ENCODE peak calls at places on chromosomes 11 and 22, in six cellular contexts. Y is neural progenitor cell, N is mucosa of descending colon, B is transverse colon, W is AG04450, L is GM06990. M is an unnamed sample.

GRCh38 chr22:31932863-31933262 is 11.5 kb upstream of the YWHAH start:
- DNase-seq in Y (no peak), N (no peak), B (no peak), W (no peak), L (no peak), M (no peak)

GRCh38 chr11:65059959-65060824 is 1.8 kb upstream of the NAALADL1 start:
- DNase-seq in Y (no peak), N (no peak), B (no peak), W (no peak), L (no peak), M (no peak)

GRCh38 chr11:19079643-19080440 is 19.3 kb upstream of the MRGPRX2 start:
- DNase-seq in Y (no peak), N (no peak), B (no peak), W (no peak), L (no peak), M (peak)

GRCh38 chr22:43183496-43184263 is 3.3 kb downstream of the TTLL12 start:
- DNase-seq in Y (no peak), N (peak), B (no peak), W (no peak), L (no peak), M (no peak)

GRCh38 chr22:31272522-31273446 is 19.5 kb downstream of the PIK3IP1 start:
- DNase-seq in Y (peak), N (no peak), B (peak), W (peak), L (no peak), M (no peak)

GRCh38 chr11:84089072-84090057 is 803.2 kb upstream of the CCDC90B start:
- DNase-seq in Y (no peak), N (no peak), B (no peak), W (no peak), L (no peak), M (no peak)

GRCh38 chr11:81253226-81253625 is 1480.4 kb downstream of the FAM181B start:
- DNase-seq in Y (no peak), N (no peak), B (no peak), W (no peak), L (no peak), M (no peak)

GRCh38 chr22:17119481-17120202 is 1.5 kb downstream of the TMEM121B start:
- DNase-seq in Y (peak), N (no peak), B (peak), W (no peak), L (no peak), M (no peak)

GRCh38 chr11:47376183-47376542 is 2.2 kb downstream of the SPI1 start:
- DNase-seq in Y (no peak), N (peak), B (no peak), W (no peak), L (no peak), M (no peak)

GRCh38 chr11:132531921-132532320 is 1000.4 kb downstream of the OPCML start:
- DNase-seq in Y (no peak), N (no peak), B (no peak), W (no peak), L (no peak), M (no peak)

GRCh38 chr11:126607374-126607773 is 251.9 kb downstream of the ST3GAL4 start:
- DNase-seq in Y (peak), N (no peak), B (peak), W (peak), L (no peak), M (no peak)

GRCh38 chr11:100753144-100753543 is 66.1 kb downstream of the ARHGAP42 start:
- DNase-seq in Y (peak), N (no peak), B (no peak), W (no peak), L (no peak), M (no peak)

GRCh38 chr11:112655386-112655785 is 305.8 kb upstream of the NCAM1 start:
- DNase-seq in Y (no peak), N (peak), B (peak), W (no peak), L (no peak), M (peak)

GRCh38 chr11:44611088-44611487 is 45.6 kb downstream of the CD82 start:
- DNase-seq in Y (no peak), N (no peak), B (no peak), W (no peak), L (no peak), M (no peak)

GRCh38 chr11:100578966-100579365 is 108.1 kb upstream of the ARHGAP42 start:
- DNase-seq in Y (no peak), N (no peak), B (no peak), W (no peak), L (no peak), M (no peak)

GRCh38 chr11:64267207-64267945 is 16.0 kb downstream of the PLCB3 start:
- DNase-seq in Y (no peak), N (no peak), B (no peak), W (no peak), L (no peak), M (no peak)

GRCh38 chr22:38957046-38957770 is at the start of gene APOBEC3A:
- DNase-seq in Y (no peak), N (peak), B (peak), W (no peak), L (no peak), M (no peak)

GRCh38 chr22:25728064-25728463 is 13.9 kb upstream of the MYO18B start:
- DNase-seq in Y (no peak), N (no peak), B (no peak), W (no peak), L (no peak), M (no peak)

GRCh38 chr22:39300198-39300830 is 19.1 kb downstream of the RPL3 start:
- DNase-seq in Y (no peak), N (no peak), B (peak), W (no peak), L (no peak), M (no peak)

GRCh38 chr22:45237065-45237990 is 3.4 kb downstream of the KIAA0930 start:
- DNase-seq in Y (no peak), N (no peak), B (no peak), W (no peak), L (no peak), M (no peak)

GRCh38 chr22:19292262-19293230 is 1.0 kb upstream of the CLTCL1 start:
- DNase-seq in Y (no peak), N (peak), B (peak), W (no peak), L (no peak), M (peak)

GRCh38 chr11:12671378-12671777 is 2.8 kb upstream of the TEAD1 start:
- DNase-seq in Y (no peak), N (no peak), B (no peak), W (no peak), L (no peak), M (no peak)

GRCh38 chr11:74951241-74951640 is 2.2 kb downstream of the SPCS2 start:
- DNase-seq in Y (no peak), N (no peak), B (no peak), W (no peak), L (no peak), M (no peak)
- H3K4me3 ChIP-seq in Y (no peak), N (no peak), B (no peak), W (no peak), L (peak), M (no peak)

GRCh38 chr22:48052621-48052890 is 1290.1 kb downstream of the TBC1D22A start:
- DNase-seq in Y (no peak), N (no peak), B (no peak), W (no peak), L (no peak), M (no peak)
- H3K4me3 ChIP-seq in Y (no peak), N (no peak), B (no peak), W (no peak), L (no peak), M (no peak)

GRCh38 chr11:69011624-69012091 is 1.4 kb downstream of the MRGPRF start:
- DNase-seq in Y (no peak), N (no peak), B (no peak), W (no peak), L (no peak), M (no peak)
- H3K4me3 ChIP-seq in Y (no peak), N (no peak), B (peak), W (peak), L (no peak), M (no peak)

GRCh38 chr11:134980819-134981710 is 569.0 kb upstream of the B3GAT1 start:
- DNase-seq in Y (no peak), N (no peak), B (no peak), W (no peak), L (no peak), M (no peak)

GRCh38 chr11:134978388-134979088 is 566.5 kb upstream of the B3GAT1 start:
- DNase-seq in Y (no peak), N (no peak), B (no peak), W (no peak), L (no peak), M (no peak)

GRCh38 chr11:134976540-134976939 is 564.5 kb upstream of the B3GAT1 start:
- DNase-seq in Y (no peak), N (no peak), B (peak), W (no peak), L (no peak), M (no peak)

GRCh38 chr11:134984421-134984820 is 572.4 kb upstream of the B3GAT1 start:
- DNase-seq in Y (no peak), N (no peak), B (no peak), W (no peak), L (no peak), M (no peak)

GRCh38 chr11:134981824-134982223 is 569.8 kb upstream of the B3GAT1 start:
- DNase-seq in Y (no peak), N (no peak), B (no peak), W (no peak), L (no peak), M (no peak)
- H3K4me3 ChIP-seq in Y (no peak), N (no peak), B (no peak), W (no peak), L (no peak), M (no peak)

GRCh38 chr11:34183840-34184358 is 78.5 kb downstream of the NAT10 start:
- DNase-seq in Y (no peak), N (no peak), B (no peak), W (no peak), L (no peak), M (no peak)

GRCh38 chr11:34182425-34182824 is 77.0 kb downstream of the NAT10 start:
- DNase-seq in Y (no peak), N (no peak), B (no peak), W (no peak), L (no peak), M (no peak)

GRCh38 chr11:34182921-34183685 is 77.7 kb downstream of the NAT10 start:
- DNase-seq in Y (no peak), N (no peak), B (no peak), W (no peak), L (no peak), M (no peak)

GRCh38 chr11:34185926-34186841 is 80.8 kb downstream of the NAT10 start:
- DNase-seq in Y (peak), N (no peak), B (no peak), W (no peak), L (no peak), M (no peak)

DNA sequence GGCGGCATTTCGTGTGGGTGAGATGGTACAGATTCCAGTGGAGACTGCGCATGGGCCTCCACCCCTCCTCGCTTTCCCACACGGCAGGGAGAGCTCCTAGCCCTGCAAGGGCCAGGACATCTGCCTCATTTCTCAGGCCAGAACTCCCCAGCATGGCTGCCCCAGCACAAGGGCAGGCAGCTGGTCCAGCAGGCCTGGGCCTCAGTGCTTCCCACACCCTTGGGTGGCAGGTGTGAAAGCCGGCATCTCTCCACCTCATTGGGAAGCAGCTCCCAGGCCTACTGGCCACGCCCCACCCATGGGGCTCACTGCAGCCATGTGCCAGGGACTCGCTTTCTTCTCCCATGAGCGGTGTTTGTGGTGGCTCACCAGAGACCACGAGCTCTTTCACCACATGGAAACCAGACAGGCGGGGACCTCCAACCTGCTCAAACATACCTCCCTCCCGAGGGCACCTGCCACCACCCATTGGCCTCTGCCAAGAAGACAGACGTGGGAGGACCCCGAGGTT is 79.1 kb downstream of the NAT10 start:
- DNase-seq in Y (no peak), N (no peak), B (no peak), W (no peak), L (no peak), M (no peak)
- H3K4me3 ChIP-seq in Y (no peak), N (no peak), B (no peak), W (no peak), L (no peak), M (no peak)

GRCh38 chr11:128624269-128625170 is 37.2 kb upstream of the ETS1 start:
- DNase-seq in Y (no peak), N (peak), B (peak), W (no peak), L (peak), M (no peak)
- H3K4me3 ChIP-seq in Y (no peak), N (no peak), B (no peak), W (no peak), L (no peak), M (no peak)

GRCh38 chr11:74282863-74283484 is 28.5 kb downstream of the P4HA3 start:
- DNase-seq in Y (peak), N (no peak), B (no peak), W (no peak), L (no peak), M (no peak)
- H3K4me3 ChIP-seq in Y (no peak), N (no peak), B (no peak), W (no peak), L (no peak), M (no peak)

GRCh38 chr11:108592591-108593213 is 866 bp downstream of the EXPH5 start:
- DNase-seq in Y (no peak), N (peak), B (peak), W (no peak), L (peak), M (no peak)

GRCh38 chr11:108593910-108594434 is 404 bp upstream of the EXPH5 start:
- DNase-seq in Y (no peak), N (no peak), B (no peak), W (no peak), L (no peak), M (no peak)

GRCh38 chr11:108589136-108589535 is 4.4 kb downstream of the EXPH5 start:
- DNase-seq in Y (no peak), N (no peak), B (no peak), W (no peak), L (no peak), M (no peak)

GRCh38 chr11:108593214-108593909 is at the start of gene EXPH5:
- DNase-seq in Y (peak), N (peak), B (peak), W (no peak), L (peak), M (no peak)

GRCh38 chr11:108591893-108592292 is 1.7 kb downstream of the EXPH5 start:
- DNase-seq in Y (no peak), N (no peak), B (peak), W (no peak), L (no peak), M (no peak)
- H3K4me3 ChIP-seq in Y (peak), N (no peak), B (peak), W (no peak), L (no peak), M (no peak)